ENCODE peak calls at places on chromosomes 13 and 19, in nine cellular contexts. B is foreskin keratinocyte, Y is epithelial cell of proximal tubule, C is lung, V is fibroblast of lung, H is neural crest cell, W is lower leg skin, Z is sigmoid colon, K is neural progenitor cell. P is an unnamed sample.

GRCh38 chr13:104809483-104809882 is 1726.0 kb downstream of the EFNB2 start:
- DNase-seq in B (peak), Y (peak), C (no peak), V (peak), H (no peak), W (no peak), Z (no peak), K (no peak), P (no peak)

GRCh38 chr19:19106061-19106551 is 32.2 kb downstream of the TMEM161A start:
- DNase-seq in B (no peak), Y (no peak), C (no peak), V (peak), H (peak), W (no peak), Z (no peak), K (peak), P (peak)

GRCh38 chr19:27776524-27776923 is 1436.4 kb downstream of the UQCRFS1 start:
- DNase-seq in B (no peak), Y (no peak), C (no peak), V (no peak), H (no peak), W (no peak), Z (no peak), K (no peak), P (no peak)

GRCh38 chr13:105139380-105140285 is 1395.8 kb downstream of the EFNB2 start:
- DNase-seq in B (no peak), Y (no peak), C (peak), V (peak), H (no peak), W (peak), Z (peak), K (no peak), P (no peak)

GRCh38 chr13:19836472-19836871 is 27.0 kb downstream of the ZMYM5 start:
- DNase-seq in B (no peak), Y (no peak), C (no peak), V (peak), H (no peak), W (no peak), Z (no peak), K (no peak), P (no peak)

GRCh38 chr19:2716722-2717637 is 4.2 kb downstream of the DIRAS1 start:
- DNase-seq in B (no peak), Y (no peak), C (no peak), V (no peak), H (no peak), W (no peak), Z (peak), K (no peak), P (no peak)

GRCh38 chr13:114119196-114119595 is 13.2 kb downstream of the RASA3 start:
- DNase-seq in B (no peak), Y (peak), C (no peak), V (peak), H (no peak), W (no peak), Z (no peak), K (peak), P (peak)

GRCh38 chr19:6685962-6686627 is 16.1 kb upstream of the TNFSF14 start:
- DNase-seq in B (no peak), Y (no peak), C (no peak), V (no peak), H (no peak), W (no peak), Z (no peak), K (no peak), P (no peak)

GRCh38 chr13:101916108-101916757 is 463.8 kb downstream of the ITGBL1 start:
- DNase-seq in B (no peak), Y (no peak), C (no peak), V (peak), H (peak), W (no peak), Z (no peak), K (peak), P (peak)

GRCh38 chr19:29277107-29277506 is 64.2 kb upstream of the UQCRFS1 start:
- DNase-seq in B (no peak), Y (no peak), C (no peak), V (no peak), H (no peak), W (no peak), Z (peak), K (peak), P (peak)

GRCh38 chr19:17347361-17347760 is 10.0 kb downstream of the GTPBP3 start:
- DNase-seq in B (no peak), Y (no peak), C (no peak), V (no peak), H (no peak), W (no peak), Z (no peak), K (no peak), P (no peak)

DNA sequence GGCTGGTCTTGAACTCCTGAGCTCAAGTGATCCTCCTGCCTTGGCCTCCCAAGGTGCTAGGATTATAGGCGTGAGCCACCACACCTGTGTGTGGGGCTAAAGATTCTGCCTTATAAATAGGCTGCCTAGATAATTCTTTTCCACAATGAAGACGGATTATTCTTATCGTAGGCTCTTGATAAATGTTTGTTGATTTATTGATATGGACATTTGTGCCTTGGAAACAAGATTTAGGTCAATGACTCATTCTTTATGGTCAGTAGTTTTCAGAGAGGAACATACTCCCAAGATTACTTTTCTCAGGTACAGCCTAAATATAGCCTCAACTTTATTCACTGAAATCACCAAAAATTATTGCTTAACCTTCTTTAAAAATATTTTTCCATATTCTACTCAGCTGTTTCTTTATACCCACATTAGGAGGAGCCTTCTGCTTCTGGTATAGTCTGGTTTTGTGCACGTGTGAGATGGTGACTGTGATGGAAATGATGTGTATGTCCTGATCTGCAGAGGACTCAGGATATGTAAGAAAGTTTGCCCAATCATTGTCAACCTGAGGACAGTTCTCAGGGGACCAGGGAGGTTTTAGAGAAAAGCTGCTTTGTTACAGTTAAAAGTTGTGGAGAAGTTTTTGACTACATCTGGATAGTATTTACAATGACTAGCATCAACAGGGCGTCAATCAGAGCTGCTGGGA is 208.9 kb downstream of the DNAJC15 start:
- DNase-seq in B (no peak), Y (no peak), C (no peak), V (peak), H (no peak), W (no peak), Z (no peak), K (no peak), P (no peak)
- TF ChIP-seq CTCF in B (no peak), Y (no peak), C (no peak), V (no peak), H (no peak), W (no peak), Z (no peak), K (no peak), P (no peak)

GRCh38 chr19:47130589-47131168 is at the start of gene SAE1:
- DNase-seq in B (peak), Y (peak), C (peak), V (peak), H (peak), W (peak), Z (peak), K (peak), P (peak)
- TF ChIP-seq CTCF in B (peak), Y (peak), C (peak), V (peak), H (peak), W (no peak), Z (peak), K (peak), P (no peak)

GRCh38 chr19:7919681-7920519 is at the start of gene SNAPC2:
- DNase-seq in B (peak), Y (no peak), C (peak), V (peak), H (peak), W (peak), Z (peak), K (peak), P (peak)
- TF ChIP-seq CTCF in B (peak), Y (no peak), C (no peak), V (no peak), H (no peak), W (no peak), Z (no peak), K (peak), P (no peak)

GRCh38 chr13:23086951-23087350 is 93.8 kb upstream of the SGCG start:
- DNase-seq in B (no peak), Y (no peak), C (no peak), V (no peak), H (no peak), W (no peak), Z (no peak), K (no peak), P (no peak)

GRCh38 chr13:23081901-23082300 is 98.9 kb upstream of the SGCG start:
- DNase-seq in B (no peak), Y (no peak), C (no peak), V (no peak), H (no peak), W (no peak), Z (no peak), K (no peak), P (no peak)

GRCh38 chr13:23087884-23088283 is 92.9 kb upstream of the SGCG start:
- DNase-seq in B (no peak), Y (no peak), C (no peak), V (peak), H (peak), W (no peak), Z (no peak), K (peak), P (peak)
- TF ChIP-seq CTCF in B (peak), Y (peak), C (no peak), V (peak), H (peak), W (no peak), Z (no peak), K (peak), P (no peak)

DNA sequence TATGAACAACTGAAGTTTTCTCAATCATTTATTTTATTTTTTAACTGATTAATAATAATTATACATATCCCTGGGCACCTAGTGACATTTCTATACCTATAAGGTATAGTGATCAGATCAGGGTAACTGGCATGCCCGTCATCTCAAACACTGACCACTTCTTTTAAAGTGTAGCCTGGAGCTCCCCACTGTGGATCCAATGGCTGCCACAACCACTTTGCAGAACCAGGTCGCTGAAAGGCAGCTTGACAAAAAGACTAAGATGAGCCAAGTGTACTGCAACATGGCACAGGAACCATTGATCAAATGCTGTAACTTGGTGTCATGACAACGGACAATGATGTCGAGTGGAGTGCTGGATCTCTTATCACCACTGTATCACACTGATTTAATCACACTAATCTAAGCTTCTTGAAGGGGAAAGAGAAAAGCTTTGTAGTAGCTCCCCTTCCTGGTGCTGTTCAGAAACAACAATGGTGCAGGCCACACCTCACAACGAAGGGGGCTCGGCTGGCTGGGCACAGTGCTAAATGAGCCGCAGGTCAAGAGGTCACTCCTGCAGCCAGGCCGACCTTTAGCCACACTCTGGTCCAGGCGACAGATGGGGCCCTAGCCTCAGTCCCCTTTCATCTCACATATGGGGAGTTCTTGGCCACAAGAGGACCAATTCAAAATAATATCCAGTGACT is 2.3 kb upstream of the TNFRSF19 start:
- DNase-seq in B (no peak), Y (no peak), C (no peak), V (no peak), H (peak), W (no peak), Z (no peak), K (peak), P (peak)
- TF ChIP-seq CTCF in B (no peak), Y (no peak), C (no peak), V (no peak), H (peak), W (no peak), Z (no peak), K (no peak), P (no peak)

DNA sequence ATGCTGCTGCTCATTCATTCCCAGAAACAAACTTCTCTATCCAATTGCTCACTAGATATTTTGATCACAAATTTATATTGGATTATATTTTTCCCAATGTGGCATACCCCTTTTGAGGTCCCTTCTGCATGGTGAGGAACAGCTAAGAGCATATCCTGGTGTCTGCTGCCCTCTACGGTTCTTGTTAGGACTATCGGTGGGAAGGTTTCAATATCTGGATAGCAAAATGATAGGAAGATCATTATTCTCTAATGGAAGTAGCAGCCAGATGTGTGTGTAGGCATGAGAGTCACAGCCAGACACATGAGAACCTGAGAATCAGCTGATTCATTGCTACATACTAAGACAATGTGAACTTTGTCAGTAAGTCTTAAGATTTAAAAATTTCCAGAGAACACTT is 1422.4 kb upstream of the MIR17HG start:
- DNase-seq in B (no peak), Y (no peak), C (no peak), V (peak), H (no peak), W (no peak), Z (no peak), K (peak), P (peak)
- TF ChIP-seq CTCF in B (peak), Y (peak), C (no peak), V (peak), H (peak), W (no peak), Z (no peak), K (peak), P (peak)

GRCh38 chr13:52845766-52846566 is 2.5 kb downstream of the PCDH8 start:
- DNase-seq in B (no peak), Y (no peak), C (no peak), V (peak), H (peak), W (no peak), Z (no peak), K (peak), P (peak)

GRCh38 chr13:52845334-52845761 is 3.1 kb downstream of the PCDH8 start:
- DNase-seq in B (no peak), Y (no peak), C (no peak), V (no peak), H (peak), W (no peak), Z (no peak), K (peak), P (peak)

GRCh38 chr13:52847682-52848432 is 583 bp downstream of the PCDH8 start:
- DNase-seq in B (no peak), Y (no peak), C (no peak), V (no peak), H (no peak), W (no peak), Z (no peak), K (peak), P (peak)

GRCh38 chr13:52847322-52847681 is 1.1 kb downstream of the PCDH8 start:
- DNase-seq in B (no peak), Y (no peak), C (no peak), V (no peak), H (no peak), W (no peak), Z (no peak), K (no peak), P (no peak)

DNA sequence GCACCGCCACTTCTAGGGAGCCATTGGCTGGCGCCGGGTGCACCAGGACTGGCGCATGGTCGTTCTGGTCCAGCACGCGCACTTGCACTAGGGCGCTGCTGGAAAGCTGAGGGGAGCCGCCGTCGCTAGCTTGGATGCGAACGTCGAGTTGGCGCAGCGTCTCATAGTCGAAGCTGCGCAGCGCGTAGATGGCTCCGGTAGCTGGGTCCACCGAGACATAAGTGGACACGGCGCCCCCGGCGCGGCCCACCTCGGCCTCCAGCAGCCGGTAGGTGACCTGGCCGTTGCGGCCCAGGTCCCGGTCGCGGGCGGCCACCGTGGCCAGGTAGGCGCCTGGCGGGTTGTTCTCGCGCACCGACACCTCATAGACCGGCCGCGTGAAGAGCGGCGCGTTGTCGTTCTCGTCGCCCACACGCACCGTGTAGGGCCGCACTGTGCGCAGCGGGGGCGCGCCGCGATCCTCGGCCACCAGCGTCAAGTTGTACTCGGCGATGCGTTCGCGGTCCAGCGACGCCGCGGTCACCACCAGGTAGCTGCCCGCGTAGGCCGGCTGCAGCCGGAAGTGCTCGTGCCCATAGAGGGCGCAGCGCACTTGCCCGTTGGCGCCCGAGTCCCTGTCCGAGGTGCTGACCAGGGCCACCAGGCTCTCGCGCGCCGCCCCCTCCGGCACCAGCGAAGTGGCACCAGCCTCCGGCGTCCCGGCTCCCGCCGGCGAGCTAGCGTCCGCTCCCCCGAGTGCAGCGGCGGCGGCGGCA is 1.7 kb downstream of the PCDH8 start:
- DNase-seq in B (no peak), Y (no peak), C (no peak), V (peak), H (peak), W (no peak), Z (no peak), K (peak), P (peak)
- TF ChIP-seq CTCF in B (peak), Y (peak), C (no peak), V (peak), H (peak), W (no peak), Z (no peak), K (peak), P (peak)

GRCh38 chr13:99982021-99982740 is 597 bp downstream of the ZIC2 start:
- DNase-seq in B (no peak), Y (no peak), C (no peak), V (no peak), H (no peak), W (no peak), Z (no peak), K (peak), P (peak)
- TF ChIP-seq CTCF in B (no peak), Y (no peak), C (no peak), V (no peak), H (no peak), W (no peak), Z (no peak), K (no peak), P (no peak)

GRCh38 chr19:58573658-58574164 is 576 bp upstream of the MZF1 start:
- DNase-seq in B (no peak), Y (no peak), C (no peak), V (no peak), H (no peak), W (no peak), Z (no peak), K (no peak), P (no peak)

GRCh38 chr19:58571575-58571947 is 1.6 kb downstream of the MZF1 start:
- DNase-seq in B (no peak), Y (no peak), C (no peak), V (no peak), H (no peak), W (no peak), Z (peak), K (no peak), P (no peak)

GRCh38 chr19:58570770-58571574 is 2.2 kb downstream of the MZF1 start:
- DNase-seq in B (no peak), Y (no peak), C (no peak), V (no peak), H (no peak), W (no peak), Z (peak), K (no peak), P (no peak)

GRCh38 chr19:58572026-58572817 is 913 bp downstream of the MZF1 start:
- DNase-seq in B (no peak), Y (no peak), C (no peak), V (no peak), H (no peak), W (no peak), Z (peak), K (peak), P (no peak)

DNA sequence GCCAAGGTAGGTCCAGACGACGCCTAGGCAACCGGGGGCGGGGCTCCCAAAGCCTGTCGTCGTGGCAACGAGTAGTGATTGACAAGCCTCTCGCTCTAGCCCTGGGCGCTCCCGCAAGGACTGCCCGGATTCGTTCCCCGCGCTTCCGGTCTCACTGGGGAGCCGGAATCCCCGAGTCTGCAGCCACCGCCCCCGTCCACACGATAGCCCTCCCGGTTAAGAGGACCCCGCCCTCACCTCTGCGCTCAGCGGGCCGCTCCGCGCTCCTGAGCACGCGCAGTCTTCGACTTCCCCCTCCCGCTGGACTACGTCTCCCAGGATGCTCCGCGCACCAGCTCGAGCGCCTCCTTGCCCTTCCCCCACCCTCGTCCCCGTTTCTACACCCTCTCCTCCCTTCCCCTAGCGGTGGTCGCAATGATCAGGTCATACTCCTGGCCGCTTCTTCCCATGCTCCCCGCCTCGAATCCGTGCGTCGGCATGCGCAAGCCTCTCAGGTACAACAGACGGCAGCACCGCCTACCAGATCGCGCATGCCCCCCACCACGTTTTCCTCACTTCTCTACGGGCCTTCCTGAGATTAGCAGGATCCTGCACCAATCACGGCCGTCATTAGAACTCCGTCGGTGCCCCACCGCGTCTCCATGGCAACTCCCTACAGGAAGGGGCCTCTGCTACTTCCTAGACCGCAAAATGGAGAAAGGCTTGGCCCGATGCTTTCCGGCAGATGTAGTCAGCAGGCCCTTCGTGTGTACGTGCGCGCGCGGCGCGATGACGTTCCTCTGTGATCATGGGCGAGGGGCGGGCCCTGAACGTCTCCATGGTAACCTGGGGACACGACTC is at the start of gene MZF1:
- DNase-seq in B (peak), Y (peak), C (peak), V (peak), H (peak), W (peak), Z (peak), K (peak), P (peak)
- TF ChIP-seq CTCF in B (peak), Y (peak), C (no peak), V (no peak), H (peak), W (peak), Z (no peak), K (peak), P (no peak)

DNA sequence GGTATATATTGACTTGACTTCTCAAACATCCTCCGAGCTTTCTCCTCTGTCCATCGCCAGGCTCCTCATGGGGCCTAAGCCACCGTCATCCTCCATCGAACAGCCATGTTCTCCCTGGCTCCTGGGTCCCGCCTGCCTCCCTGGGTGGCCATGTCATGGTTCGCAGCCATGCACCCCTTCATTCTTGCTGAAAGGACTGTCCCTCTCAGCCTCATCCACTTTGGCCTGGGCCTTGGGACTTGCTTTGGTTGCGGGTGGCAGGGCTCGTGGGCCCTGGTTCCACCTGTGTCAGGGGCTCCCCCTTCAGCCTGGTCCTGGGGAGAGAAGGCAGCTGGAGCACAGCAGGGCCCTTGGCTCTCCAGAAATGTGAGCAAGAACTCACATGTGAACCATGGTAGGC is 183.8 kb downstream of the KATNAL1 start:
- DNase-seq in B (no peak), Y (no peak), C (no peak), V (no peak), H (no peak), W (no peak), Z (no peak), K (no peak), P (no peak)
- TF ChIP-seq CTCF in B (no peak), Y (no peak), C (no peak), V (no peak), H (no peak), W (no peak), Z (no peak), K (no peak), P (no peak)

P was measured in nephron progenitor cell.